ENCODE peak calls at places on chromosomes 6 and 20, in nine cellular contexts. One of them, this sample, is unnamed.

GRCh38 chr20:61926253-61926613 is 139.4 kb downstream of the TAF4 start:
- DNase-seq in endothelial cell: no peak
- DNase-seq in lower lobe of right lung: peak; percentile 29
- DNase-seq in GM13976: no peak
- DNase-seq in heart right ventricle: no peak
- DNase-seq in choroid plexus epithelial cell: no peak
- DNase-seq in fibroblast of mammary gland: no peak
- DNase-seq in bronchial epithelial cell: no peak
- DNase-seq in sigmoid colon: no peak
- DNase-seq in this sample: no peak

GRCh38 chr6:127918506-127919427 is 17.9 kb upstream of the THEMIS start:
- DNase-seq in endothelial cell: no peak
- DNase-seq in lower lobe of right lung: no peak
- DNase-seq in GM13976: no peak
- DNase-seq in heart right ventricle: no peak
- DNase-seq in choroid plexus epithelial cell: peak; percentile 5
- DNase-seq in fibroblast of mammary gland: no peak
- DNase-seq in bronchial epithelial cell: no peak
- DNase-seq in sigmoid colon: no peak
- DNase-seq in this sample: no peak

GRCh38 chr6:11062715-11063114 is 18.6 kb upstream of the ELOVL2 start:
- DNase-seq in endothelial cell: no peak
- DNase-seq in lower lobe of right lung: no peak
- DNase-seq in GM13976: no peak
- DNase-seq in heart right ventricle: no peak
- DNase-seq in choroid plexus epithelial cell: no peak
- DNase-seq in fibroblast of mammary gland: no peak
- DNase-seq in bronchial epithelial cell: no peak
- DNase-seq in sigmoid colon: no peak
- DNase-seq in this sample: no peak

GRCh38 chr6:30891816-30892553 is 7.7 kb downstream of the DDR1 start:
- DNase-seq in endothelial cell: no peak
- DNase-seq in lower lobe of right lung: no peak
- DNase-seq in GM13976: no peak
- DNase-seq in heart right ventricle: no peak
- DNase-seq in choroid plexus epithelial cell: no peak
- DNase-seq in fibroblast of mammary gland: no peak
- DNase-seq in bronchial epithelial cell: no peak
- DNase-seq in sigmoid colon: peak; percentile 53
- DNase-seq in this sample: no peak

GRCh38 chr6:163711615-163712568 is 297.4 kb downstream of the QKI start:
- DNase-seq in endothelial cell: no peak
- DNase-seq in lower lobe of right lung: peak; percentile 86
- DNase-seq in GM13976: no peak
- DNase-seq in heart right ventricle: peak; percentile 83
- DNase-seq in choroid plexus epithelial cell: no peak
- DNase-seq in fibroblast of mammary gland: peak; percentile 97
- DNase-seq in bronchial epithelial cell: no peak
- DNase-seq in sigmoid colon: peak; percentile 88
- DNase-seq in this sample: no peak

GRCh38 chr6:151749341-151749740 is 58.1 kb upstream of the ESR1 start:
- DNase-seq in endothelial cell: no peak
- DNase-seq in lower lobe of right lung: no peak
- DNase-seq in GM13976: no peak
- DNase-seq in heart right ventricle: no peak
- DNase-seq in choroid plexus epithelial cell: no peak
- DNase-seq in fibroblast of mammary gland: no peak
- DNase-seq in bronchial epithelial cell: no peak
- DNase-seq in sigmoid colon: no peak
- DNase-seq in this sample: no peak

GRCh38 chr6:125123051-125123450 is 30.5 kb upstream of the TPD52L1 start:
- DNase-seq in endothelial cell: no peak
- DNase-seq in lower lobe of right lung: no peak
- DNase-seq in GM13976: no peak
- DNase-seq in heart right ventricle: no peak
- DNase-seq in choroid plexus epithelial cell: no peak
- DNase-seq in fibroblast of mammary gland: no peak
- DNase-seq in bronchial epithelial cell: no peak
- DNase-seq in sigmoid colon: no peak
- DNase-seq in this sample: no peak

GRCh38 chr6:166595061-166595780 is 8.7 kb upstream of the RAMACL start:
- DNase-seq in endothelial cell: no peak
- DNase-seq in lower lobe of right lung: no peak
- DNase-seq in GM13976: no peak
- DNase-seq in heart right ventricle: no peak
- DNase-seq in choroid plexus epithelial cell: peak; percentile 94
- DNase-seq in fibroblast of mammary gland: peak; percentile 93
- DNase-seq in bronchial epithelial cell: peak; percentile 42
- DNase-seq in sigmoid colon: no peak
- DNase-seq in this sample: no peak

GRCh38 chr6:36933102-36933501 is 21.4 kb upstream of the PI16 start:
- DNase-seq in endothelial cell: no peak
- DNase-seq in lower lobe of right lung: no peak
- DNase-seq in GM13976: no peak
- DNase-seq in heart right ventricle: no peak
- DNase-seq in choroid plexus epithelial cell: peak; percentile 68
- DNase-seq in fibroblast of mammary gland: peak; percentile 62
- DNase-seq in bronchial epithelial cell: peak; percentile 59
- DNase-seq in sigmoid colon: no peak
- DNase-seq in this sample: no peak

GRCh38 chr20:63968136-63968927 is 1.4 kb downstream of the ZNF512B start:
- DNase-seq in endothelial cell: no peak
- DNase-seq in lower lobe of right lung: no peak
- DNase-seq in GM13976: no peak
- DNase-seq in heart right ventricle: peak; percentile 8
- DNase-seq in choroid plexus epithelial cell: no peak
- DNase-seq in fibroblast of mammary gland: no peak
- DNase-seq in bronchial epithelial cell: no peak
- DNase-seq in sigmoid colon: peak; percentile 70
- DNase-seq in this sample: no peak

DNA sequence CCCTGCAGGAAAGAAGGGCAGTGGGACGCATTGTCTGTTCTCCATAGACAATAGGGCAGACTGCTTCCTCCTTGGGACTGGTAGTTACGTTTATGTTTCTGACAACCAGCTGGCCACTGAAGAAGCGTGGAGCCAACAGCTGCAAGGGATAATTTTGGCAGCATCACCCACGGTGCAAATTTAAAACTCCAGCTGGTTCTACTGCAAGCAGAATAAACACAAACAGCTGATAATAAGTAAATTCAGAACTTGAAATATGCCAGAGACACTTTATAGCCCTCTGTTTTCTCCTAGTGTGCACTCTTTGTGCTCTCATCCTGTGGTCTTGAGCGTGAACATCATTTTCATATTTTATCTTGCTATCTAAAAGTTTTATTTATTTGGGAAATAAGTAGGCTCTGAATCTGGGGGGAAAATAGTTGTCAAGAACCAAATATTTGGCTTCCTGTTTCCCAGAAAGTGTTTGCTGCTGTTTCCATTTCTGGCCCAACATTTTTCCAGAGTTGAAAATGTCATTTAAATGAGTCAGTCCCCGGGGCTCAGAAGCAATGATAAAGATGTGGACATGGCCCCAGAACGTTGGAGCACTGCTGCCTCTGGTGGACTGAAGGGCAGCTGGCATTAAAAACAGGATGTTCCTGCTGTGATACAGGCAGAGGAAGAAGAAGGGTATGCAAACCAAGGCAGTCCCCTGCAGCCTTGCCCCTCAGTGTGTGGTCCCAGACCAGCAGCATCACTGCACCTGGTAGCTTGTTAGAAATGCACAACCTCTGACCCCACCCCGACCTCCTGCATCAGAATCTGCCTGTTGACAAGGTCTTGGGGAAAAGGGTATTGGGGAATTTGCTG is 12.5 kb upstream of the THBD start:
- DNase-seq in endothelial cell: no peak
- DNase-seq in lower lobe of right lung: peak; percentile 44
- DNase-seq in GM13976: no peak
- DNase-seq in heart right ventricle: peak; percentile 69
- DNase-seq in choroid plexus epithelial cell: peak; percentile 83
- DNase-seq in fibroblast of mammary gland: peak; percentile 74
- DNase-seq in bronchial epithelial cell: peak; percentile 59
- DNase-seq in sigmoid colon: peak; percentile 78
- DNase-seq in this sample: no peak
- TF ChIP-seq CTCF in endothelial cell: no peak
- TF ChIP-seq CTCF in lower lobe of right lung: peak; percentile 55
- TF ChIP-seq CTCF in GM13976: no peak
- TF ChIP-seq CTCF in heart right ventricle: peak; percentile 26
- TF ChIP-seq CTCF in choroid plexus epithelial cell: peak; percentile 70
- TF ChIP-seq CTCF in fibroblast of mammary gland: peak; percentile 67
- TF ChIP-seq CTCF in bronchial epithelial cell: peak; percentile 41
- TF ChIP-seq CTCF in sigmoid colon: peak; percentile 17
- TF ChIP-seq CTCF in this sample: no peak

GRCh38 chr6:81450180-81450579 is 302.3 kb downstream of the TENT5A start:
- DNase-seq in endothelial cell: no peak
- DNase-seq in lower lobe of right lung: no peak
- DNase-seq in GM13976: no peak
- DNase-seq in heart right ventricle: no peak
- DNase-seq in choroid plexus epithelial cell: peak; percentile 5
- DNase-seq in fibroblast of mammary gland: peak; percentile 93
- DNase-seq in bronchial epithelial cell: no peak
- DNase-seq in sigmoid colon: no peak
- DNase-seq in this sample: no peak
- TF ChIP-seq CTCF in endothelial cell: no peak
- TF ChIP-seq CTCF in lower lobe of right lung: no peak
- TF ChIP-seq CTCF in GM13976: no peak
- TF ChIP-seq CTCF in heart right ventricle: no peak
- TF ChIP-seq CTCF in choroid plexus epithelial cell: no peak
- TF ChIP-seq CTCF in fibroblast of mammary gland: peak; percentile 22
- TF ChIP-seq CTCF in bronchial epithelial cell: no peak
- TF ChIP-seq CTCF in sigmoid colon: no peak
- TF ChIP-seq CTCF in this sample: no peak

GRCh38 chr6:17091122-17091521 is 10.7 kb upstream of the STMND1 start:
- DNase-seq in endothelial cell: no peak
- DNase-seq in lower lobe of right lung: no peak
- DNase-seq in GM13976: no peak
- DNase-seq in heart right ventricle: no peak
- DNase-seq in choroid plexus epithelial cell: peak; percentile 55
- DNase-seq in fibroblast of mammary gland: peak; percentile 20
- DNase-seq in bronchial epithelial cell: no peak
- DNase-seq in sigmoid colon: no peak
- DNase-seq in this sample: no peak
- TF ChIP-seq CTCF in endothelial cell: peak; percentile 66
- TF ChIP-seq CTCF in lower lobe of right lung: no peak
- TF ChIP-seq CTCF in GM13976: no peak
- TF ChIP-seq CTCF in heart right ventricle: no peak
- TF ChIP-seq CTCF in choroid plexus epithelial cell: peak; percentile 64
- TF ChIP-seq CTCF in fibroblast of mammary gland: peak; percentile 55
- TF ChIP-seq CTCF in bronchial epithelial cell: peak; percentile 27
- TF ChIP-seq CTCF in sigmoid colon: no peak
- TF ChIP-seq CTCF in this sample: no peak

DNA sequence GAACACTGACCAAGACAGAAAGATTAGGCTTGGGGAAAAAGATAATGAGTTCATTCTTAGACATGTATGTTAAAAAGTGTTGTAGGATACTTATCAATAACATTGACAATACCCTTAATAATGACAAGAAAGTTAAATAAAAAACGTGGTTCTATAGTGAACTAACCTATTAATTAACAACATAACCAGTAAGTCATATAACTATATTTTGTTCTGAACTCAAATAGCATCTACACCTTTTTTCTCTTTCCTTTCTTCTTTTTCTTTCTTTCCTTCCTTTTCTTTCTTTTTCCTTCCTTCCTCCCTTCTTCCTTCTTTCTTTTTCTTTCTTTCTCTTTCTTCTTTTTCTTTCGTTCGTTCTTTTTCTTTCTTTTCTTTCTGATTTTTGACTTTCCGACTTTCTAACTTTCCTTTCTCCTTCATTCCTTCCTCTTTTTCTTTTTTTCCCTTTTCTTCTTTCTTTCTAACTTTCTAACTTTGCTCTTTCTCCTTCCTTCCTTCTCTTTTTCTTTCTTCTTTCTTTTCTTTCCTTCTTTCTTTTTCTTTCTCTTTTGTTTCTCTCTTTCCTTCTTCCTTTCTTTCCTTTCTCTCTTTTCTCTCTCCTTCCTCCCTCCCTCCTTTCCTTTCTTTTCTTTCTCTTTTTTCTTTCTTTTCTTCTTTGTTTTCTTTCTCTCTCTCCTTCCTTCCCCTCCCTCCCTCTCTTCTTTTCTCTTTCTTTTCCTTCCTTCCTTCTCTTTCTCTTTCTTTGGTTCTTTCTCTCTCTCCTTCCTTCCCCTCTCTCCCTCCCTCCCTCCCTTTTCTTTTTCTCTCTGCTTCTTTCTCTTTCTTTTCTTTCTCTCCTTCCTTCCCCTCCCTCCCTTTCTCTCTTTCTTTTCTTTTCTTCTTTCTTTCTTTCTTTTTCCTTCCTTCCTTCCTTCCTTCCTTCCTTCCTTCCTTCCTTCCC is 24.6 kb downstream of the PRSS35 start:
- DNase-seq in endothelial cell: no peak
- DNase-seq in lower lobe of right lung: no peak
- DNase-seq in GM13976: no peak
- DNase-seq in heart right ventricle: no peak
- DNase-seq in choroid plexus epithelial cell: no peak
- DNase-seq in fibroblast of mammary gland: no peak
- DNase-seq in bronchial epithelial cell: no peak
- DNase-seq in sigmoid colon: no peak
- DNase-seq in this sample: no peak
- TF ChIP-seq CTCF in endothelial cell: no peak
- TF ChIP-seq CTCF in lower lobe of right lung: no peak
- TF ChIP-seq CTCF in GM13976: no peak
- TF ChIP-seq CTCF in heart right ventricle: no peak
- TF ChIP-seq CTCF in choroid plexus epithelial cell: no peak
- TF ChIP-seq CTCF in fibroblast of mammary gland: no peak
- TF ChIP-seq CTCF in bronchial epithelial cell: no peak
- TF ChIP-seq CTCF in sigmoid colon: no peak
- TF ChIP-seq CTCF in this sample: no peak

GRCh38 chr6:43170452-43171283 is at the start of gene SRF:
- DNase-seq in endothelial cell: peak; percentile 99
- DNase-seq in lower lobe of right lung: peak; percentile 100
- DNase-seq in GM13976: peak; percentile 95
- DNase-seq in heart right ventricle: peak; percentile 100
- DNase-seq in choroid plexus epithelial cell: peak; percentile 100
- DNase-seq in fibroblast of mammary gland: peak; percentile 98
- DNase-seq in bronchial epithelial cell: peak; percentile 97
- DNase-seq in sigmoid colon: peak; percentile 100
- DNase-seq in this sample: peak; percentile 93
- TF ChIP-seq CTCF in endothelial cell: no peak
- TF ChIP-seq CTCF in lower lobe of right lung: no peak
- TF ChIP-seq CTCF in GM13976: no peak
- TF ChIP-seq CTCF in heart right ventricle: no peak
- TF ChIP-seq CTCF in choroid plexus epithelial cell: no peak
- TF ChIP-seq CTCF in fibroblast of mammary gland: no peak
- TF ChIP-seq CTCF in bronchial epithelial cell: no peak
- TF ChIP-seq CTCF in sigmoid colon: no peak
- TF ChIP-seq CTCF in this sample: no peak

This sample was measured in D721Med.